ENCODE peak calls at places on chromosomes 11 and 22, in eight cellular contexts. Y is mesothelial cell of epicardium, F is nephron progenitor cell, E is NB4, U is mammary epithelial cell, B is AG04450, X is dorsolateral prefrontal cortex, W is GM20000. P is an unnamed sample.

GRCh38 chr22:24758164-24758799 is 16.2 kb downstream of the PIWIL3 start:
- DNase-seq in B (peak), U (peak), X (peak), W (peak), E (peak), Y (no peak), F (peak), P (peak)

GRCh38 chr11:111417766-111418435 is 38.8 kb upstream of the POU2AF1 start:
- DNase-seq in X (no peak), W (peak), F (no peak), E (no peak), B (peak), Y (no peak), U (peak), P (no peak)

GRCh38 chr22:38861170-38861874 is 10.7 kb downstream of the CBX6 start:
- DNase-seq in W (no peak), E (no peak), X (no peak), Y (no peak), B (no peak), U (no peak), F (no peak), P (no peak)

GRCh38 chr11:33222052-33222451 is 35.1 kb upstream of the HIPK3 start:
- DNase-seq in W (no peak), B (no peak), U (no peak), Y (no peak), F (no peak), E (no peak), X (no peak), P (no peak)

GRCh38 chr11:62545437-62546243 is 966 bp downstream of the AHNAK start:
- DNase-seq in E (peak), B (peak), W (peak), U (peak), X (no peak), F (peak), Y (peak), P (peak)

GRCh38 chr22:24595228-24595627 is 2.4 kb upstream of the LRRC75B start:
- DNase-seq in Y (no peak), E (no peak), F (no peak), U (no peak), B (no peak), X (no peak), W (no peak), P (no peak)

GRCh38 chr11:13440100-13440855 is 22.7 kb downstream of the BTBD10 start:
- DNase-seq in E (no peak), W (no peak), Y (no peak), F (no peak), X (peak), U (peak), B (peak), P (peak)

GRCh38 chr11:64583296-64584262 is 7.4 kb upstream of the SLC22A12 start:
- DNase-seq in W (no peak), U (no peak), X (no peak), F (no peak), Y (no peak), E (no peak), B (no peak), P (peak)

GRCh38 chr22:27150530-27150909 is 493.1 kb downstream of the MIAT start:
- DNase-seq in U (no peak), E (peak), W (no peak), Y (no peak), B (no peak), X (no peak), F (no peak), P (no peak)

GRCh38 chr11:72534859-72535547 is 100.7 kb upstream of the CLPB start:
- DNase-seq in X (no peak), F (no peak), U (no peak), W (no peak), E (no peak), Y (no peak), B (no peak), P (no peak)

GRCh38 chr11:67371549-67372231 is 1.7 kb downstream of the CLCF1 start:
- DNase-seq in X (no peak), Y (no peak), U (no peak), F (peak), W (peak), E (peak), B (no peak), P (peak)

GRCh38 chr11:34053161-34053686 is 1.7 kb downstream of the CAPRIN1 start:
- DNase-seq in B (peak), E (peak), F (peak), W (peak), Y (peak), U (peak), X (peak), P (peak)

GRCh38 chr22:31800065-31800464 is 46.2 kb downstream of the DEPDC5 start:
- DNase-seq in B (peak), E (no peak), Y (no peak), X (no peak), F (no peak), U (peak), W (no peak), P (peak)

GRCh38 chr11:115455606-115456005 is 48.6 kb downstream of the CADM1 start:
- DNase-seq in F (no peak), Y (no peak), U (no peak), W (no peak), B (no peak), E (no peak), X (no peak), P (no peak)

GRCh38 chr11:64850979-64851567 is 6.6 kb upstream of the CDC42BPG start:
- DNase-seq in W (peak), U (no peak), B (no peak), X (no peak), F (no peak), Y (no peak), E (peak), P (no peak)

GRCh38 chr22:26853495-26853894 is 196.1 kb downstream of the MIAT start:
- DNase-seq in Y (no peak), U (no peak), F (no peak), X (no peak), B (no peak), E (no peak), W (no peak), P (no peak)

GRCh38 chr11:95795627-95796308 is 5.5 kb downstream of the CEP57 start:
- DNase-seq in X (no peak), B (no peak), U (no peak), W (no peak), F (no peak), Y (no peak), E (no peak), P (no peak)

GRCh38 chr11:128603752-128604472 is 16.6 kb upstream of the ETS1 start:
- DNase-seq in F (no peak), E (peak), Y (no peak), U (no peak), X (no peak), B (no peak), W (no peak), P (no peak)

GRCh38 chr22:41022470-41023298 is 69.7 kb upstream of the EP300 start:
- DNase-seq in F (peak), B (peak), Y (peak), U (peak), E (peak), W (peak), X (peak), P (peak)

GRCh38 chr11:100890779-100891178 is 203.7 kb downstream of the ARHGAP42 start:
- DNase-seq in W (no peak), B (peak), X (no peak), Y (no peak), U (no peak), F (no peak), E (no peak), P (peak)

GRCh38 chr11:56705784-56706396 is 7.0 kb downstream of the OR9G1 start:
- DNase-seq in F (no peak), Y (no peak), X (no peak), U (peak), B (no peak), W (no peak), E (peak), P (no peak)

GRCh38 chr22:44842417-44842816 is 90.0 kb downstream of the ARHGAP8 start:
- DNase-seq in X (no peak), W (no peak), Y (no peak), B (no peak), F (no peak), U (no peak), E (no peak), P (no peak)

GRCh38 chr11:83070044-83070877 is 1.4 kb downstream of the RAB30 start:
- DNase-seq in E (no peak), B (no peak), X (no peak), U (peak), F (peak), Y (no peak), W (no peak), P (peak)

DNA sequence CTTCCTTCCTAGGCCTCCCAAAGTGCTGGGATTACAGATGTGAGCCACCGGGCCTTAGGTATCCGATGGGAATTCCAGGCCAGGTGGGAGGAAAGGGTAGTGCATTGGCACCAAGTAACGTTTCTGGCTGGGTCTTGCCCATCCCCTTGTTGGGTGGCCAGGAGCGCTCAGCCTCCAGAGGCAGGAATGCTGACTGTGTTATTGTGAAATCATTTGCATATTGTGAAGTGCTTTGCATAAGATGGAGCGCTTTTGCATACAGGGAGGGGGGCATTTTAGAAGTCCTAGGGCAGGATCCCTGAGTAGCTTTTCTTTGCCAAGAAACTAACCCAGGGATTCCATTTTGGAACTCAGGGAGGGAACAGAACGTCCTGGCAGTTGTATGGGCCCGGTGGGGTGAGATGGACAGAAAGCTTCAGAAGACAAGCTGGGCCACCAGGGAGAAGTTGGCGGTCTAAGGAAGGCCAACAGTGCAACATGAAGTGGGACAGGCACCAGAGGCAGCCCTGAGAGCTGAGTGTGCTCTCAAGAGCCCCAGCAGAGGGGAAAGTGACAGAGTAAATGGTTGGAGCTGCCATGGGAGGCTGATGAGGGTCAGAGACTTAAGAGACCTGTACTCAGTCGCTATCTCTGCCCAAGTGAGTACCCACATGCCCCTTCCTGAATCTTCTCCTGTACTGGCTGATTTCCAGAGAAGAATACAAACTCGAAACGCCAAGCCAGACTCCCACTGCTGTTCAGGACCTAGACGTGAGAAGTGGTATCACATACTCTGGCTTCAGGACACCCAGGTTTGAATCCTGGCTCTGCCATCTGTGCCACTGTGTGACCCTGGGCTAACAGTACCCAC is 1.3 kb upstream of the SLC39A13 start:
- DNase-seq in B (no peak), E (peak), W (no peak), Y (no peak), U (no peak), F (no peak), X (no peak), P (no peak)
- TF ChIP-seq CTCF in B (peak), E (no peak), W (no peak), Y (no peak), U (peak), F (no peak), X (no peak), P (no peak)

DNA sequence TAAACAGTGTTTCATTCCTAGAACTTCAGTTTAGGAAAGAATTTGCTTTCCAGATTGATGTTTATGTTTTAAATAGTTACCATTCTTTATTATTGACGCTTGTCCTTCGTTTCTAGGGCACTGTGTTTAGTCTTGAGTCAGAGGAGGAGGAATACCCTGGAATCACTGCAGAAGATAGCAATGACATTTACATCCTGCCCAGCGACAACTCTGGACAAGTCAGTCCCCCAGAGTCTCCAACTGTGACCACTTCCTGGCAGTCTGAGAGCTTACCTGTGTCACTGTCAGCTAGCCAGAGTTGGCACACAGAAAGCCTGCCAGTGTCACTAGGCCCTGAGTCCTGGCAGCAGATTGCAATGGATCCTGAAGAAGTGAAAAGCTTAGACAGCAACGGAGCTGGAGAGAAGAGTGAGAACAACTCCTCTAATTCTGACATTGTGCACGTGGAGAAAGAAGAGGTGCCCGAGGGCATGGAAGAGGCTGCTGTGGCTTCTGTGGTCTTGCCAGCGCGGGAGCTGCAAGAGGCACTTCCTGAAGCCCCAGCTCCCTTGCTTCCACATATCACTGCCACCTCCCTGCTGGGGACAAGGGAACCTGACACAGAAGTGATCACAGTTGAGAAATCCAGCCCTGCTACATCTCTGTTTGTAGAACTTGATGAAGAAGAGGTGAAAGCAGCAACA is 47.6 kb downstream of the BID start:
- DNase-seq in W (no peak), Y (no peak), X (no peak), E (peak), B (peak), U (no peak), F (no peak), P (no peak)
- TF ChIP-seq CTCF in W (no peak), Y (no peak), X (no peak), E (no peak), B (no peak), U (no peak), F (no peak), P (no peak)

GRCh38 chr11:44633641-44634040 is 68.2 kb downstream of the CD82 start:
- DNase-seq in U (no peak), W (peak), E (no peak), F (no peak), Y (no peak), B (no peak), X (peak), P (peak)
- TF ChIP-seq CTCF in U (peak), W (no peak), E (peak), F (no peak), Y (no peak), B (peak), X (no peak), P (peak)

GRCh38 chr22:22685586-22685985 is 41.2 kb downstream of the GGTLC2 start:
- DNase-seq in E (no peak), U (no peak), X (no peak), Y (no peak), W (no peak), B (no peak), F (no peak), P (no peak)

GRCh38 chr22:22683668-22684361 is 39.4 kb downstream of the GGTLC2 start:
- DNase-seq in U (no peak), B (no peak), E (no peak), F (no peak), W (no peak), Y (no peak), X (no peak), P (no peak)

GRCh38 chr22:22682807-22683667 is 38.6 kb downstream of the GGTLC2 start:
- DNase-seq in E (no peak), B (no peak), U (no peak), W (no peak), Y (no peak), X (no peak), F (no peak), P (peak)

GRCh38 chr22:22682196-22682595 is 37.8 kb downstream of the GGTLC2 start:
- DNase-seq in X (no peak), E (no peak), F (no peak), Y (no peak), W (no peak), U (no peak), B (no peak), P (no peak)

DNA sequence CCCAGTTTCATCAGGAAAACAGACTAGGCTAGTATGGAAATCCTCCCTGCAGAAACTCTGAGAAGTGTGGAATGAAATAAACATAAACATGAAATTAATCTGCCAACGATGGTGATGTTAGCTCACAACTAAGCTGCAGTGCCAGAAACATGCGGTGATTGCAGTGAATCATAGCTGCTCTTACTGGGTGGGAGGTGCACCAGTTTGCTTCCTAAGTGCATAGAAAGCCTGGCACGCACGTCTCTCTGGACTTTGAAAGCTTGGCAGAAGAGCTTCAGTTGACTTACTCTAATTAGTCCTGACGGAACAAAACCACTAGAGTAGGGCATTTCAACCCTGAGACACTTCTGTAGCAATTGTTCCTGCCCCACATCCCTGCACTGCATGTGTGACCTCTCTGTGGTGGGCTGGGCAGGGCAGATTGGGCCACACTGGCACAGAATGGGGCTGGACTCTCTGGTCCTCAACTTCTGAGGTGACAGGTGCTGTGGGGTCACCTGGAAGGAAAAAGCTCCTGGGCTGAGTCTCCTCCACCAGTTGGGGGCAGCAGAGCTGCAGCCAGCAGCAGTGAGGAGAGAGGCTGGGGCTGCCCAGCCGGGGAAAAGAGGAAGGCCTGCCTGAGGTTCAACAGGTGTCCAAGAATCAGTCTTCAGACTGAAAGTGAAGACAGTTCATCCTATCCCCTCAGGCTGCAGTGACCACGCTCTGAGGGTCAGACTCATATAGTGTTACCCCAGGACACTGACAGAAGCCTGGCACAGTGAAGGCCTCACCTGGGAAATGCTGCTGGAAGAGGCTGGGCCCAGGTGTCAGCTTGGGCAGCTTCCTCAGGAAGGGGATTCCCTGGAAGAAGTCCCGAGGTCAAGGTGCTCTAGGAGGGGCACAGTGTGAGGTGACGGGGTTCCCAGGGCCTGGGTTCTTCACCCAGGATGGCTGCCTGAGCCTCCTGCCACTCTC is 40.5 kb downstream of the GGTLC2 start:
- DNase-seq in B (peak), X (no peak), E (peak), Y (no peak), F (peak), U (no peak), W (peak), P (peak)
- TF ChIP-seq CTCF in B (peak), X (peak), E (peak), Y (no peak), F (peak), U (peak), W (peak), P (peak)

GRCh38 chr22:30143265-30143664 is 63.0 kb downstream of the HORMAD2 start:
- DNase-seq in F (no peak), W (no peak), U (no peak), X (no peak), E (no peak), Y (no peak), B (no peak), P (no peak)
- TF ChIP-seq CTCF in F (no peak), W (no peak), U (no peak), X (no peak), E (no peak), Y (no peak), B (no peak), P (no peak)

GRCh38 chr22:46553189-46553588 is 15.8 kb upstream of the CELSR1 start:
- DNase-seq in B (no peak), F (no peak), W (no peak), U (no peak), X (no peak), E (no peak), Y (no peak), P (no peak)
- TF ChIP-seq CTCF in B (no peak), F (no peak), W (no peak), U (no peak), X (no peak), E (no peak), Y (no peak), P (no peak)